ENCODE peak calls at places on chromosome 6, in nine cellular contexts. A is KBM-7; Q is AG04450; Y is cardiac fibroblast; L is effector memory CD8-positive, alpha-beta T cell; D is AG10803; G is ecto neural progenitor cell; V is A673; H is activated effector memory CD4-positive, alpha-beta T cell treated with anti-CD3 and anti-CD28 coated beads, Interleukin-2, amount 50 U/mL, for 16 hours. J is an unnamed sample.

GRCh38 chr6:28208180-28208659 is 16.9 kb upstream of the ZSCAN9 start:
- DNase-seq in A (no peak), Q (no peak), G (peak; percentile 49), L (no peak), D (no peak), V (peak; percentile 54), Y (no peak), H (no peak), J (no peak)

GRCh38 chr6:131946404-131946991 is 4.7 kb downstream of the CCN2 start:
- DNase-seq in Y (peak; percentile 81), A (no peak), Q (peak; percentile 66), D (peak; percentile 80), G (no peak), V (no peak), L (no peak), H (no peak), J (peak; percentile 81)

GRCh38 chr6:114195736-114196403 is 147.0 kb downstream of the HS3ST5 start:
- DNase-seq in V (no peak), Q (no peak), G (no peak), D (no peak), Y (no peak), L (no peak), A (no peak), H (no peak), J (no peak)

GRCh38 chr6:40512340-40512739 is 74.8 kb downstream of the LRFN2 start:
- DNase-seq in Q (no peak), A (no peak), V (no peak), Y (no peak), D (no peak), H (no peak), G (no peak), L (no peak), J (no peak)

GRCh38 chr6:36120979-36121706 is 9.2 kb upstream of the MAPK13 start:
- DNase-seq in L (peak; percentile 51), Y (peak; percentile 73), G (no peak), A (peak; percentile 56), D (peak; percentile 47), Q (no peak), V (no peak), H (peak; percentile 86), J (peak; percentile 40)

GRCh38 chr6:132213732-132214131 is 187.5 kb downstream of the MOXD1 start:
- DNase-seq in Q (no peak), V (no peak), L (no peak), D (no peak), G (no peak), H (no peak), A (no peak), Y (no peak), J (no peak)

GRCh38 chr6:8166156-8166555 is 63.8 kb upstream of the EEF1E1 start:
- DNase-seq in D (no peak), G (no peak), Q (no peak), L (no peak), A (no peak), V (no peak), H (no peak), Y (no peak), J (no peak)

GRCh38 chr6:144888621-144889020 is 603.5 kb downstream of the UTRN start:
- DNase-seq in G (no peak), L (no peak), V (no peak), Y (no peak), Q (no peak), H (no peak), D (no peak), A (no peak), J (no peak)

GRCh38 chr6:108667984-108668383 is 107.3 kb downstream of the FOXO3 start:
- DNase-seq in Q (no peak), G (no peak), D (peak; percentile 50), Y (peak; percentile 74), A (no peak), L (no peak), V (no peak), H (no peak), J (peak; percentile 51)